ENCODE peak calls at places on chromosomes 4 and X, in seven cellular contexts. A is EL; I is stimulated activated CD4-positive, alpha-beta T cell treated with anti-CD3 and anti-CD28 coated beads, Interleukin-15, amount 100 ng/mL, for 24 hours; E is activated gamma-delta T cell; P is H4; X is heart left ventricle; K is ACHN. C is an unnamed sample.
A peak's percentile ranks its signal among the peaks of the same experiment; 100 is the strongest.

GRCh38 chr4:148163011-148163410 is 279.2 kb downstream of the NR3C2 start:
- DNase-seq in A (no peak), I (no peak), E (no peak), P (no peak), X (no peak), K (no peak), C (no peak)

GRCh38 chrX:153816821-153817220 is 13.5 kb downstream of the PDZD4 start:
- DNase-seq in A (no peak), I (peak; percentile 57), E (no peak), P (no peak), X (no peak), K (no peak), C (no peak)

GRCh38 chr4:112201915-112202505 is 29.6 kb upstream of the AP1AR start:
- DNase-seq in A (no peak), I (no peak), E (no peak), P (no peak), X (no peak), K (no peak), C (no peak)

GRCh38 chr4:108484187-108484586 is 136.2 kb upstream of the RPL34 start:
- DNase-seq in A (peak; percentile 45), I (no peak), E (no peak), P (no peak), X (no peak), K (no peak), C (no peak)

GRCh38 chr4:187586892-187587291 is 408.7 kb upstream of the ZFP42 start:
- DNase-seq in A (no peak), I (no peak), E (no peak), P (no peak), X (no peak), K (no peak), C (no peak)

GRCh38 chr4:80035336-80035735 is 37.7 kb downstream of the ANTXR2 start:
- DNase-seq in A (no peak), I (no peak), E (no peak), P (no peak), X (no peak), K (no peak), C (no peak)

GRCh38 chr4:139014391-139015268 is 951 bp upstream of the NOCT start:
- DNase-seq in A (peak; percentile 95), I (peak; percentile 31), E (no peak), P (peak; percentile 89), X (no peak), K (peak; percentile 95), C (no peak)

GRCh38 chrX:40459576-40460158 is 121.1 kb upstream of the ATP6AP2 start:
- DNase-seq in A (no peak), I (no peak), E (no peak), P (no peak), X (no peak), K (no peak), C (no peak)

GRCh38 chr4:24105183-24106039 is 215.6 kb upstream of the PPARGC1A start:
- DNase-seq in A (peak; percentile 93), I (no peak), E (no peak), P (peak; percentile 84), X (no peak), K (peak; percentile 3), C (no peak)

GRCh38 chr4:111562811-111563210 is 582.4 kb upstream of the FAM241A start:
- DNase-seq in A (peak; percentile 79), I (no peak), E (no peak), P (no peak), X (no peak), K (no peak), C (no peak)

GRCh38 chrX:24494544-24495113 is 29.5 kb downstream of the PDK3 start:
- DNase-seq in A (peak; percentile 59), I (no peak), E (no peak), P (peak; percentile 96), X (no peak), K (no peak), C (peak; percentile 39)

GRCh38 chr4:87799254-87799653 is at the start of gene IBSP:
- DNase-seq in A (no peak), I (no peak), E (no peak), P (no peak), X (no peak), K (no peak), C (no peak)